ENCODE peak calls at places on chromosomes 6 and 20, in six cellular contexts. S is HCT116, Q is PC-9, T is GM23248, V is K562, B is OCI-LY7. H is an unnamed sample. For H4K20me1, the result is how much of the 10 kb centered on the place peaks cover.

GRCh38 chr6:144131248-144131709 is 19.0 kb upstream of the STX11 start:
- DNase-seq in S (peak), B (no peak), Q (peak), T (peak), V (no peak), H (no peak)

GRCh38 chr6:2794171-2794730 is 29.1 kb downstream of the WRNIP1 start:
- DNase-seq in V (no peak), Q (no peak), B (no peak), S (no peak), T (peak), H (no peak)

GRCh38 chr6:28423546-28423945 is 19.7 kb downstream of the ZSCAN23 start:
- DNase-seq in B (no peak), V (no peak), S (no peak), T (no peak), Q (no peak), H (no peak)

GRCh38 chr20:59670786-59671492 is 66.6 kb downstream of the PHACTR3 start:
- DNase-seq in B (no peak), T (no peak), S (no peak), V (no peak), Q (no peak), H (no peak)

GRCh38 chr6:143174951-143175350 is 114.3 kb downstream of the AIG1 start:
- DNase-seq in B (no peak), V (no peak), Q (no peak), T (no peak), S (no peak), H (no peak)

GRCh38 chr6:127851197-127851596 is 49.7 kb downstream of the THEMIS start:
- DNase-seq in S (no peak), T (peak), B (no peak), Q (no peak), V (no peak), H (no peak)

GRCh38 chr6:12386816-12387215 is 96.7 kb downstream of the EDN1 start:
- DNase-seq in T (peak), S (no peak), Q (no peak), V (no peak), B (no peak), H (no peak)

GRCh38 chr6:83083476-83083875 is 16.0 kb downstream of the DOP1A start:
- DNase-seq in V (no peak), T (no peak), S (no peak), Q (no peak), B (no peak), H (no peak)

GRCh38 chr6:152318278-152318677 is 318.9 kb downstream of the SYNE1 start:
- DNase-seq in B (no peak), Q (no peak), S (no peak), T (peak), V (no peak), H (no peak)

DNA sequence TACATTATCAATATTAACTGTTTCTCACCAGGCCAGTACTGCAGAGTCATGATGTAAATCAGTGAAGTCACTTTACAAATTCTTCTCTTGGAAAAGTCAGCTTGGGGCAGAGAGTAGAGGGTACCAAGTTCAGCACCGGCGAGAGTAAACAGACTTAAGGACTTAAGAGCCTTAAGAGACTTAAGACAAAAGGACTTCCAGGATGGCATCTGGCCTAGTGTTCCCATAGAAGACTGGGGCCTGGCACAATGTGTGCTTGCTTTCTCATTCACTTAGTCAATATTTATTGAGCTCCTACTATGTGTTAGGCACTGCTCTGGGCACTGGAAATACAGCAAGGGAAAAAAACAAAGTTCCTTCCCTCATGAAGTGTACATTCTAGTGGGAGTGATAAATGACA is 1.4 kb upstream of the SNPH start:
- DNase-seq in S (no peak), V (no peak), B (no peak), Q (no peak), T (no peak), H (no peak)
- H4K20me1 ChIP-seq in S (under half), V (under half), B (under half), Q (under half), T (under half), H (under half)

GRCh38 chr6:75602897-75603395 is 1.3 kb downstream of the SENP6 start:
- DNase-seq in Q (no peak), S (no peak), B (no peak), T (peak), V (peak), H (no peak)
- H2AFZ ChIP-seq in Q (peak), S (no peak), B (peak), T (peak), V (peak), H (peak)

GRCh38 chr6:7144810-7145209 is 37.0 kb downstream of the RREB1 start:
- DNase-seq in S (no peak), V (no peak), Q (no peak), T (no peak), B (no peak), H (no peak)

GRCh38 chr6:7142228-7142801 is 34.6 kb downstream of the RREB1 start:
- DNase-seq in B (no peak), Q (no peak), V (no peak), T (no peak), S (no peak), H (no peak)

GRCh38 chr6:7145269-7146078 is 37.7 kb downstream of the RREB1 start:
- DNase-seq in Q (peak), B (no peak), V (no peak), S (no peak), T (no peak), H (no peak)

GRCh38 chr6:7140631-7141366 is 33.0 kb downstream of the RREB1 start:
- DNase-seq in B (peak), T (peak), V (peak), Q (peak), S (peak), H (peak)

GRCh38 chr6:7143161-7143974 is 35.6 kb downstream of the RREB1 start:
- DNase-seq in B (no peak), T (peak), S (no peak), Q (no peak), V (peak), H (no peak)
- H4K20me1 ChIP-seq in B (under half), T (under half), S (under half), Q (under half), V (under half), H (half or more)

GRCh38 chr6:7725849-7726415 is at the start of gene BMP6:
- DNase-seq in T (peak), B (peak), V (peak), S (peak), Q (peak), H (no peak)
- H2AFZ ChIP-seq in T (peak), B (peak), V (peak), S (peak), Q (peak), H (no peak)

GRCh38 chr20:63210011-63210605 is 5.8 kb downstream of the YTHDF1 start:
- DNase-seq in V (no peak), S (no peak), T (no peak), Q (no peak), B (no peak), H (no peak)

GRCh38 chr20:63212792-63213191 is 3.1 kb downstream of the YTHDF1 start:
- DNase-seq in S (no peak), T (peak), V (no peak), B (no peak), Q (no peak), H (no peak)

GRCh38 chr20:63215101-63216040 is 560 bp downstream of the YTHDF1 start:
- DNase-seq in T (peak), B (peak), V (peak), S (no peak), Q (peak), H (peak)

GRCh38 chr20:63214514-63214913 is 1.4 kb downstream of the YTHDF1 start:
- DNase-seq in T (no peak), B (no peak), Q (no peak), V (no peak), S (no peak), H (no peak)

DNA sequence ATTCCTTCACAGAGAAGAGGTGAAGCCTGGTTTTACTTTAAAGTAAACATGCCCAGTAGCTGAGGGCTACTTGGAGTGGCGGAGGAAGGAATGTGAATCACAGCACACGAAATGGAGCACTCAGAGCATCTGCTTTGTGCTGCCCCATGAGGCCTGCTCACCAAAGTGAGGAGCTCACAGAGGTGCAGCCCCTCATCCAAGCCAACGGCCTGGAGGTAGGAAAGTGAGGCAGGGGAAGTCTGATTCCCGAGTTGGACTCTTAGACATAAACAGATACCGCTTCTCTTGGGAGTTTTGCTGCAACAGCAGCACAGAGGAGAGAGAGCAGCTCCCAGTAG is 3.6 kb downstream of the YTHDF1 start:
- DNase-seq in T (peak), Q (no peak), B (no peak), S (no peak), V (no peak), H (no peak)
- H4K20me1 ChIP-seq in T (under half), Q (half or more), B (under half), S (under half), V (under half), H (half or more)

GRCh38 chr20:53911301-53911700 is 159.1 kb downstream of the BCAS1 start:
- DNase-seq in S (no peak), B (no peak), T (no peak), Q (no peak), V (no peak), H (no peak)
- H2AFZ ChIP-seq in S (no peak), B (no peak), T (no peak), Q (no peak), V (no peak), H (no peak)

H was measured in DND-41.